ENCODE peak calls at places on chromosomes 3 and 15, in ten cellular contexts. H is fibroblast of lung, E is PC-3, S is K562, I is adrenal gland, D is hepatocyte, W is body of pancreas, J is OCI-LY7, L is astrocyte of the spinal cord, V is right cardiac atrium. C is an unnamed sample.

GRCh38 chr3:54426431-54426830 is 304.1 kb downstream of the CACNA2D3 start:
- DNase-seq in H (peak; percentile 10), E (no peak), S (no peak), I (no peak), D (no peak), W (no peak), J (no peak), L (no peak), V (no peak), C (no peak)

GRCh38 chr3:106139834-106140233 is 271.0 kb upstream of the CBLB start:
- DNase-seq in H (no peak), E (no peak), S (no peak), I (no peak), D (no peak), W (no peak), J (no peak), L (no peak), V (no peak), C (no peak)

GRCh38 chr3:63405882-63406281 is 127.8 kb downstream of the SYNPR start:
- DNase-seq in H (no peak), E (no peak), S (no peak), I (no peak), D (no peak), W (peak; percentile 11), J (no peak), L (no peak), V (no peak), C (no peak)

GRCh38 chr3:37441689-37442088 is 267.3 kb upstream of the LRRFIP2 start:
- DNase-seq in H (no peak), E (no peak), S (no peak), I (no peak), D (no peak), W (no peak), J (no peak), L (no peak), V (no peak), C (no peak)

GRCh38 chr3:124396397-124396796 is 333.9 kb upstream of the UMPS start:
- DNase-seq in H (no peak), E (peak; percentile 26), S (no peak), I (no peak), D (no peak), W (no peak), J (no peak), L (no peak), V (no peak), C (no peak)

GRCh38 chr15:101502572-101503295 is 13.2 kb upstream of the PCSK6 start:
- DNase-seq in H (no peak), E (no peak), S (no peak), I (no peak), D (no peak), W (no peak), J (no peak), L (no peak), V (no peak), C (no peak)

GRCh38 chr3:47705391-47705790 is 76.3 kb downstream of the SMARCC1 start:
- DNase-seq in H (no peak), E (peak; percentile 14), S (no peak), I (no peak), D (no peak), W (no peak), J (no peak), L (no peak), V (no peak), C (no peak)

GRCh38 chr3:13882876-13883275 is 3.0 kb upstream of the WNT7A start:
- DNase-seq in H (no peak), E (no peak), S (no peak), I (no peak), D (no peak), W (no peak), J (no peak), L (no peak), V (no peak), C (no peak)

GRCh38 chr3:1609416-1609815 is 489.2 kb upstream of the CNTN4 start:
- DNase-seq in H (no peak), E (no peak), S (no peak), I (no peak), D (no peak), W (no peak), J (no peak), L (no peak), V (no peak), C (no peak)

GRCh38 chr3:127213381-127213918 is 20.5 kb downstream of the PRR23E start:
- DNase-seq in H (no peak), E (no peak), S (no peak), I (no peak), D (no peak), W (no peak), J (no peak), L (no peak), V (no peak), C (no peak)

GRCh38 chr15:69515508-69516290 is 63.1 kb downstream of the RPLP1 start:
- DNase-seq in H (no peak), E (no peak), S (no peak), I (no peak), D (no peak), W (no peak), J (no peak), L (no peak), V (no peak), C (no peak)

GRCh38 chr3:143429628-143430514 is 310.3 kb downstream of the CHST2 start:
- DNase-seq in H (peak; percentile 58), E (no peak), S (peak; percentile 18), I (no peak), D (no peak), W (no peak), J (no peak), L (no peak), V (no peak), C (peak; percentile 29)
- H3K4me3 ChIP-seq in H (no peak overlapping the region), E (no peak overlapping the region), S (no peak overlapping the region), I (no peak overlapping the region), D (no peak overlapping the region), W (no peak overlapping the region), J (no peak overlapping the region), L (no peak overlapping the region), V (no peak overlapping the region), C (no peak overlapping the region)

DNA sequence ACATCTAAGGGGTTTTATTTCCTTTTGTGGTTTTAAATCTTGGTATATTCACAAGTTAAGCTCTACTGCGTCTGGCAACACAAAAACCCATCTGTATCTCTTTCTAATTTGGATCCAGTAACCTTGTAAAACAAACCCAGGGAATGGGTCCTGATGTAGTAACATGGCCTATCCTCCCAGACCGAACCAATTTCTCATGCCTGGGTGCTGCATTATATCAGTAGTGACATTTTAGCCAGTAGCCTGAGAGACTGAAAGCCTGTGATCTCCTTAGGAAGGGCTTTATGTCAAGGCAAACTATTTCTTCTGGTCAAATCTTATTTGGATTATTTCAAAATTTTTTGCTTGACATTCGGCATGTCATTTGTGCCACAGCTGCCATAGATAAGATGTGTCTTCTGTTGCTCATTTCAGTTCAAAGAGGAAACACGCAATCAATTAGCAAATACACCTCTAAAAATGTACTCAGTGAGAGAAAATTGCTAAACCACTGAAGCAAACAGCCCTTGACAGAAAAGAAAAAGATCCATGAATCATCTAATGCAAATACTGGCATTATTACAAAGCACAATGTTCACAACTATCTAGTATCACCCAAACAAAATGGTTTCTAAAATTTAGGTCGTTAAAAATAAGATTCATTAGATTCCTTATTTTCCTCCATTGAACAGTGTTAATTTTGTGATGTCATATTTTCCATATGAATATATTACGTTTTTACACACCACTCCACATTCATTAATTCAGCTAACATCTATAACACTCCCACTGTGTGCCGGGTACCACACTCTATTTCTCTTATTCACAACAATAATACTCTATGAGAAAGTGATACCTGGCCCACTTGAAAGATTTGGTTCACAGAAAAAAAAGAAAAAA is 4.0 kb downstream of the NPTN start:
- DNase-seq in H (no peak), E (peak; percentile 71), S (no peak), I (no peak), D (no peak), W (no peak), J (no peak), L (no peak), V (no peak), C (no peak)
- H3K4me3 ChIP-seq in H (no peak overlapping the region), E (peak overlapping the region; percentile 90), S (no peak overlapping the region), I (no peak overlapping the region), D (no peak overlapping the region), W (no peak overlapping the region), J (no peak overlapping the region), L (no peak overlapping the region), V (no peak overlapping the region), C (no peak overlapping the region)

GRCh38 chr15:47784820-47785219 is 67.5 kb downstream of the SEMA6D start:
- DNase-seq in H (no peak), E (no peak), S (no peak), I (no peak), D (no peak), W (no peak), J (no peak), L (no peak), V (no peak), C (no peak)
- H3K4me3 ChIP-seq in H (no peak overlapping the region), E (no peak overlapping the region), S (no peak overlapping the region), I (no peak overlapping the region), D (no peak overlapping the region), W (no peak overlapping the region), J (no peak overlapping the region), L (no peak overlapping the region), V (no peak overlapping the region), C (no peak overlapping the region)

GRCh38 chr3:193243571-193243970 is 2.5 kb downstream of the PLAAT1 start:
- DNase-seq in H (no peak), E (no peak), S (no peak), I (no peak), D (no peak), W (no peak), J (no peak), L (no peak), V (no peak), C (no peak)
- H3K4me3 ChIP-seq in H (no peak overlapping the region), E (no peak overlapping the region), S (no peak overlapping the region), I (no peak overlapping the region), D (no peak overlapping the region), W (no peak overlapping the region), J (no peak overlapping the region), L (no peak overlapping the region), V (no peak overlapping the region), C (no peak overlapping the region)

DNA sequence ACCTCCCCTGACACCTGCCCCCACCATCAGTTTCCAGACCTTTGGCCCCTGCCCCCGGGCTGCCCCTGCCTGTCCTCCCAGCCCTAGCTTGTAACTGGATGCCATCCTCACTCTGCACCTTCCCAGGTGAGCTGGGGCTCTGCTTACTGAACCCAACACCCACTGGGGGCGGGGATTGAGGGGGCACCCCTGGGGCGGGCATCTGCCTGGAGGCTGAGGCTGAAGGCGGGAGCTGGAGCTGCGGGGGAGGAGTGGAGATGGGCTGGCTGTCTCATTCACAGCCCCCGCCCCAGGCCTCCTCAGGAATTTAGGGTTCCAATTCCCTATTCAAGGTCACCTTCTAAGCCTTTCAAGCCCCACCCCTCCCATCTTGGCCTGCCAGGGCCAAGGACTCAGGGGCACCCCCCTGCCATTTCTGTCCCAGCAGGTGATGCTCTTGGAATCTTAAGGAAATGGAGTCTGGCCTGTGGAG is 17.7 kb downstream of the PIF1 start:
- DNase-seq in H (no peak), E (no peak), S (no peak), I (no peak), D (no peak), W (no peak), J (no peak), L (no peak), V (no peak), C (no peak)
- H3K4me3 ChIP-seq in H (no peak overlapping the region), E (no peak overlapping the region), S (no peak overlapping the region), I (no peak overlapping the region), D (no peak overlapping the region), W (no peak overlapping the region), J (no peak overlapping the region), L (no peak overlapping the region), V (no peak overlapping the region), C (no peak overlapping the region)